ENCODE peak calls at places on chromosome 17, in nine cellular contexts. Z is cardiac muscle cell; P is left ventricle myocardium inferior; D is amniotic epithelial cell; X is fibroblast of the aortic adventitia; J is activated T-helper 1 cell treated with anti-CD3 and anti-CD28 coated beads, Interleukin-12 subunit alpha, Interleukin-12 subunit beta, Interleukin-2, Interleukin-4 antibody, amounts not matched to agents 30 ng/mL and 10 ng/mL and 1 ng/mL, durations not matched to agents 14 hours and 24 hours and 36 hours; R is posterior cingulate gyrus; S is activated gamma-delta T cell treated with anti-CD3 and anti-CD28 coated beads, Interleukin-2, amount 50 U/mL, for 16 hours; K is GDM1. V is an unnamed sample.
A peak's percentile ranks its signal among the peaks of the same experiment; 100 is the strongest.

GRCh38 chr17:75809631-75810111 is 25.1 kb downstream of the UNK start:
- DNase-seq in Z (no peak), P (no peak), D (no peak), X (no peak), J (no peak), R (no peak), S (no peak), K (no peak), V (no peak)

GRCh38 chr17:21240375-21241055 is 12.7 kb downstream of the NATD1 start:
- DNase-seq in Z (no peak), P (no peak), D (no peak), X (no peak), J (no peak), R (no peak), S (no peak), K (no peak), V (no peak)

GRCh38 chr17:5000237-5000639 is 2.5 kb downstream of the KIF1C start:
- DNase-seq in Z (peak; percentile 60), P (peak; percentile 88), D (no peak), X (peak; percentile 51), J (no peak), R (no peak), S (no peak), K (no peak), V (peak; percentile 36)

GRCh38 chr17:79065105-79065670 is 9.4 kb upstream of the ENGASE start:
- DNase-seq in Z (peak; percentile 54), P (no peak), D (peak; percentile 32), X (peak; percentile 52), J (peak; percentile 28), R (peak; percentile 49), S (peak; percentile 26), K (no peak), V (no peak)

GRCh38 chr17:62693616-62694415 is 66.3 kb downstream of the MRC2 start:
- DNase-seq in Z (no peak), P (no peak), D (no peak), X (no peak), J (no peak), R (no peak), S (no peak), K (no peak), V (peak; percentile 39)

GRCh38 chr17:59001158-59001814 is 105.4 kb downstream of the TRIM37 start:
- DNase-seq in Z (peak; percentile 67), P (no peak), D (peak; percentile 69), X (peak; percentile 35), J (peak; percentile 78), R (no peak), S (peak; percentile 57), K (peak; percentile 48), V (peak; percentile 85)

GRCh38 chr17:49028271-49028670 is 31.1 kb downstream of the IGF2BP1 start:
- DNase-seq in Z (no peak), P (no peak), D (peak; percentile 47), X (no peak), J (no peak), R (no peak), S (no peak), K (no peak), V (no peak)

GRCh38 chr17:57948555-57949420 is 6.4 kb downstream of the CUEDC1 start:
- DNase-seq in Z (peak; percentile 82), P (no peak), D (peak; percentile 96), X (peak; percentile 91), J (no peak), R (no peak), S (no peak), K (peak; percentile 28), V (peak; percentile 90)

GRCh38 chr17:82858376-82859126 is 18.7 kb upstream of the ZNF750 start:
- DNase-seq in Z (no peak), P (no peak), D (no peak), X (no peak), J (no peak), R (no peak), S (no peak), K (no peak), V (no peak)

GRCh38 chr17:82106697-82107305 is 8.8 kb upstream of the FASN start:
- DNase-seq in Z (no peak), P (peak; percentile 17), D (no peak), X (no peak), J (no peak), R (no peak), S (no peak), K (no peak), V (no peak)

GRCh38 chr17:15422392-15422957 is 44.9 kb downstream of the CDRT4 start:
- DNase-seq in Z (no peak), P (no peak), D (no peak), X (no peak), J (no peak), R (no peak), S (no peak), K (no peak), V (no peak)

GRCh38 chr17:7644768-7645167 is 6.0 kb upstream of the ATP1B2 start:
- DNase-seq in Z (no peak), P (no peak), D (peak; percentile 14), X (no peak), J (no peak), R (no peak), S (no peak), K (no peak), V (no peak)

GRCh38 chr17:21352221-21352980 is 23.8 kb upstream of the KCNJ12 start:
- DNase-seq in Z (no peak), P (no peak), D (no peak), X (no peak), J (no peak), R (no peak), S (no peak), K (no peak), V (no peak)

GRCh38 chr17:51434434-51435170 is 174.3 kb downstream of the UTP18 start:
- DNase-seq in Z (no peak), P (no peak), D (no peak), X (no peak), J (no peak), R (no peak), S (no peak), K (no peak), V (no peak)

GRCh38 chr17:1491406-1492248 is 859 bp downstream of the MYO1C start:
- DNase-seq in Z (peak; percentile 66), P (peak; percentile 79), D (no peak), X (peak; percentile 32), J (peak; percentile 58), R (no peak), S (no peak), K (no peak), V (peak; percentile 81)

GRCh38 chr17:50911450-50911849 is 45.3 kb upstream of the TOB1 start:
- DNase-seq in Z (no peak), P (no peak), D (no peak), X (no peak), J (no peak), R (no peak), S (no peak), K (no peak), V (no peak)

GRCh38 chr17:48047113-48047740 is 932 bp upstream of the NFE2L1 start:
- DNase-seq in Z (no peak), P (no peak), D (no peak), X (no peak), J (no peak), R (no peak), S (no peak), K (no peak), V (no peak)

GRCh38 chr17:44324092-44324570 is 492 bp downstream of the SLC25A39 start:
- DNase-seq in Z (no peak), P (no peak), D (no peak), X (no peak), J (no peak), R (no peak), S (no peak), K (no peak), V (no peak)

GRCh38 chr17:77163001-77163400 is 22.2 kb downstream of the SEC14L1 start:
- DNase-seq in Z (peak; percentile 54), P (no peak), D (no peak), X (peak; percentile 31), J (no peak), R (no peak), S (no peak), K (no peak), V (no peak)

GRCh38 chr17:75892556-75893224 is 4.1 kb downstream of the TRIM65 start:
- DNase-seq in Z (no peak), P (no peak), D (no peak), X (no peak), J (no peak), R (no peak), S (no peak), K (no peak), V (no peak)

GRCh38 chr17:81433656-81434055 is 38.4 kb downstream of the BAHCC1 start:
- DNase-seq in Z (no peak), P (no peak), D (no peak), X (no peak), J (no peak), R (no peak), S (no peak), K (no peak), V (no peak)

GRCh38 chr17:83137523-83137922 is 58.1 kb downstream of the METRNL start:
- DNase-seq in Z (no peak), P (no peak), D (no peak), X (no peak), J (no peak), R (peak; percentile 11), S (no peak), K (no peak), V (no peak)

GRCh38 chr17:68325961-68326360 is 34.7 kb downstream of the ARSG start:
- DNase-seq in Z (no peak), P (no peak), D (no peak), X (no peak), J (no peak), R (no peak), S (no peak), K (no peak), V (no peak)

V was measured in astrocyte of the hippocampus.